ENCODE peak calls at places on chromosomes 1 and 21, in five cellular contexts. J is EL, V is bronchial epithelial cell, T is T-cell, Q is substantia nigra. N is an unnamed sample.
A peak's percentile ranks its signal among the peaks of the same experiment; 100 is the strongest.

GRCh38 chr1:24540906-24541710 is 14.8 kb upstream of the NCMAP start:
- DNase-seq in Q (no peak), T (no peak), J (peak; percentile 68), V (peak; percentile 79), N (no peak)

GRCh38 chr21:29077651-29078090 is 4.2 kb upstream of the CCT8 start:
- DNase-seq in J (peak; percentile 66), V (peak; percentile 33), Q (no peak), T (no peak), N (no peak)

GRCh38 chr1:35707253-35708178 is 11.2 kb downstream of the C1orf216 start:
- DNase-seq in T (peak; percentile 33), V (no peak), Q (no peak), J (peak; percentile 34), N (no peak)

GRCh38 chr1:43282220-43283195 is 2.9 kb downstream of the C1orf210 start:
- DNase-seq in V (no peak), Q (no peak), J (no peak), T (no peak), N (no peak)

GRCh38 chr1:85339089-85339488 is 62.7 kb upstream of the BCL10 start:
- DNase-seq in V (peak; percentile 79), T (no peak), Q (no peak), J (peak; percentile 57), N (no peak)

GRCh38 chr1:208101661-208102431 is 142.3 kb downstream of the PLXNA2 start:
- DNase-seq in Q (no peak), T (no peak), J (peak; percentile 6), V (no peak), N (no peak)

GRCh38 chr1:55204997-55205396 is 10.2 kb downstream of the USP24 start:
- DNase-seq in T (no peak), J (peak; percentile 24), V (peak; percentile 19), Q (no peak), N (no peak)

GRCh38 chr1:166485620-166486019 is 318.8 kb upstream of the FAM78B start:
- DNase-seq in J (peak; percentile 72), T (no peak), Q (no peak), V (peak; percentile 43), N (no peak)

GRCh38 chr21:20463362-20463761 is 534.8 kb upstream of the NCAM2 start:
- DNase-seq in V (no peak), Q (no peak), T (no peak), J (no peak), N (no peak)

GRCh38 chr21:20591294-20591693 is 406.9 kb upstream of the NCAM2 start:
- DNase-seq in T (no peak), J (no peak), Q (no peak), V (no peak), N (no peak)

GRCh38 chr1:56190975-56191768 is 388.2 kb downstream of the PLPP3 start:
- DNase-seq in V (peak; percentile 32), Q (no peak), T (no peak), J (peak; percentile 45), N (no peak)

GRCh38 chr21:44723177-44724131 is 12.1 kb upstream of the TSPEAR start:
- DNase-seq in J (no peak), V (no peak), T (no peak), Q (no peak), N (no peak)

GRCh38 chr1:17875171-17875881 is 120.2 kb downstream of the ACTL8 start:
- DNase-seq in Q (no peak), J (peak; percentile 81), V (peak; percentile 18), T (no peak), N (no peak)

GRCh38 chr1:153962088-153963029 is 978 bp downstream of the SLC39A1 start:
- DNase-seq in Q (no peak), T (no peak), V (peak; percentile 65), J (peak; percentile 78), N (peak; percentile 14)

GRCh38 chr1:96520542-96520941 is 201.0 kb upstream of the PTBP2 start:
- DNase-seq in Q (no peak), T (no peak), J (no peak), V (no peak), N (no peak)

GRCh38 chr1:62386351-62387121 is 50.3 kb upstream of the USP1 start:
- DNase-seq in Q (no peak), J (no peak), V (no peak), T (no peak), N (no peak)

GRCh38 chr1:82838066-82838465 is 1037.3 kb downstream of the ADGRL2 start:
- DNase-seq in T (no peak), Q (no peak), V (peak; percentile 76), J (peak; percentile 10), N (no peak)

GRCh38 chr1:57061369-57061768 is 95.6 kb upstream of the C8B start:
- DNase-seq in T (no peak), V (peak; percentile 44), Q (no peak), J (peak; percentile 6), N (no peak)

GRCh38 chr1:189662190-189662589 is 815.5 kb downstream of the BRINP3 start:
- DNase-seq in Q (no peak), T (no peak), V (peak; percentile 74), J (no peak), N (no peak)

GRCh38 chr21:16419188-16419874 is 689.5 kb downstream of the USP25 start:
- DNase-seq in J (no peak), V (peak; percentile 62), T (no peak), Q (no peak), N (no peak)

GRCh38 chr1:172279951-172280350 is 140.5 kb upstream of the C1orf105 start:
- DNase-seq in Q (no peak), J (peak; percentile 16), T (no peak), V (peak; percentile 47), N (no peak)

GRCh38 chr1:236141447-236142357 is 637 bp upstream of the GPR137B start:
- DNase-seq in J (peak; percentile 61), V (peak; percentile 23), Q (no peak), T (peak; percentile 20), N (no peak)

GRCh38 chr1:161054805-161055204 is 9.0 kb upstream of the USF1 start:
- DNase-seq in V (no peak), J (no peak), Q (no peak), T (no peak), N (no peak)

GRCh38 chr1:94552071-94552586 is 10.6 kb upstream of the F3 start:
- DNase-seq in Q (no peak), T (no peak), V (peak; percentile 84), J (no peak), N (no peak)

GRCh38 chr1:162357681-162358266 is 18.9 kb downstream of the SPATA46 start:
- DNase-seq in V (peak; percentile 51), T (no peak), J (peak; percentile 57), Q (no peak), N (peak; percentile 50)

GRCh38 chr1:43238104-43238503 is 31.7 kb upstream of the TMEM125 start:
- DNase-seq in T (peak; percentile 8), V (peak; percentile 64), Q (peak; percentile 41), J (peak; percentile 64), N (peak; percentile 29)

GRCh38 chr1:187685338-187685737 is 856.6 kb downstream of the PLA2G4A start:
- DNase-seq in J (peak; percentile 48), V (peak; percentile 66), Q (no peak), T (no peak), N (no peak)

GRCh38 chr1:172270605-172271004 is 149.9 kb upstream of the C1orf105 start:
- DNase-seq in Q (no peak), V (no peak), T (no peak), J (no peak), N (no peak)

GRCh38 chr1:201142011-201142853 is 12.0 kb downstream of the TMEM9 start:
- DNase-seq in V (no peak), T (no peak), J (no peak), Q (no peak), N (no peak)

GRCh38 chr21:45283611-45284455 is 3.9 kb downstream of the POFUT2 start:
- DNase-seq in J (no peak), Q (no peak), V (no peak), T (no peak), N (no peak)

GRCh38 chr1:8004113-8004802 is 21.9 kb downstream of the ERRFI1 start:
- DNase-seq in J (no peak), Q (no peak), V (no peak), T (no peak), N (no peak)

GRCh38 chr1:234656981-234657651 is 47.1 kb upstream of the IRF2BP2 start:
- DNase-seq in Q (no peak), T (no peak), V (peak; percentile 100), J (peak; percentile 95), N (peak; percentile 85)